ENCODE peak calls at places on chromosomes 16 and 17, in four cellular contexts. D is tibial artery; A is CD8-positive, alpha-beta T cell; E is fibroblast of lung. U is an unnamed sample.

GRCh38 chr17:20008242-20009051 is 712 bp upstream of the SPECC1 start:
- DNase-seq in D (no peak), A (no peak), E (no peak), U (no peak)

GRCh38 chr16:4093495-4094137 is 22.6 kb downstream of the ADCY9 start:
- DNase-seq in D (peak), A (no peak), E (no peak), U (no peak)

GRCh38 chr17:29195465-29196081 is 15.4 kb upstream of the MYO18A start:
- DNase-seq in D (no peak), A (no peak), E (no peak), U (no peak)

GRCh38 chr17:70882504-70882903 is 713.2 kb downstream of the KCNJ2 start:
- DNase-seq in D (no peak), A (no peak), E (no peak), U (no peak)

GRCh38 chr16:66741131-66741900 is 10.1 kb downstream of the DYNC1LI2 start:
- DNase-seq in D (peak), A (no peak), E (peak), U (no peak)

GRCh38 chr16:80924372-80924978 is 82.2 kb downstream of the CMC2 start:
- DNase-seq in D (peak), A (no peak), E (peak), U (peak)

GRCh38 chr17:7590743-7591142 is 849 bp upstream of the SOX15 start:
- DNase-seq in D (no peak), A (no peak), E (peak), U (no peak)

GRCh38 chr16:17729820-17730219 is 259.1 kb upstream of the XYLT1 start:
- DNase-seq in D (no peak), A (no peak), E (no peak), U (no peak)

GRCh38 chr17:63966646-63967265 is 6.0 kb downstream of the SCN4A start:
- DNase-seq in D (no peak), A (no peak), E (no peak), U (no peak)

GRCh38 chr17:48100160-48100559 is 1.1 kb downstream of the CBX1 start:
- DNase-seq in D (no peak), A (no peak), E (no peak), U (no peak)

GRCh38 chr16:24771132-24771778 is 41.8 kb downstream of the TNRC6A start:
- DNase-seq in D (no peak), A (no peak), E (peak), U (peak)

GRCh38 chr16:57374067-57374534 is 1.8 kb downstream of the CX3CL1 start:
- DNase-seq in D (peak), A (no peak), E (no peak), U (no peak)

GRCh38 chr17:82234211-82235055 is 5.6 kb downstream of the SLC16A3 start:
- DNase-seq in D (no peak), A (no peak), E (no peak), U (no peak)

GRCh38 chr16:56729351-56729735 is 586 bp upstream of the NUP93 start:
- DNase-seq in D (no peak), A (no peak), E (no peak), U (no peak)

GRCh38 chr17:33234233-33234632 is 58.9 kb downstream of the ASIC2 start:
- DNase-seq in D (no peak), A (no peak), E (no peak), U (no peak)

GRCh38 chr17:78343099-78343432 is 16.8 kb downstream of the SOCS3 start:
- DNase-seq in D (peak), A (no peak), E (peak), U (no peak)

GRCh38 chr17:19771971-19772630 is 24.0 kb upstream of the ALDH3A1 start:
- DNase-seq in D (no peak), A (peak), E (no peak), U (no peak)

GRCh38 chr17:16888413-16889087 is 83.4 kb downstream of the TNFRSF13B start:
- DNase-seq in D (no peak), A (no peak), E (no peak), U (no peak)

GRCh38 chr17:7336240-7337175 is at the start of gene ACAP1:
- DNase-seq in D (no peak), A (peak), E (no peak), U (peak)

GRCh38 chr17:4442582-4442981 is 8.8 kb downstream of the SPNS3 start:
- DNase-seq in D (no peak), A (no peak), E (no peak), U (no peak)

GRCh38 chr17:36705651-36706436 is 104.5 kb downstream of the MRM1 start:
- DNase-seq in D (no peak), A (peak), E (peak), U (no peak)

GRCh38 chr16:85463672-85464071 is 149.4 kb upstream of the GSE1 start:
- DNase-seq in D (no peak), A (no peak), E (no peak), U (no peak)

GRCh38 chr16:82664181-82664580 is 37.4 kb downstream of the CDH13 start:
- DNase-seq in D (no peak), A (no peak), E (no peak), U (no peak)

GRCh38 chr17:17840751-17841591 is 4.2 kb upstream of the SREBF1 start:
- DNase-seq in D (peak), A (no peak), E (peak), U (no peak)

GRCh38 chr16:19375561-19376158 is 42.0 kb upstream of the TMC5 start:
- DNase-seq in D (no peak), A (no peak), E (peak), U (no peak)

GRCh38 chr16:1455190-1456171 is 11.1 kb upstream of the CCDC154 start:
- DNase-seq in D (no peak), A (no peak), E (no peak), U (no peak)

GRCh38 chr16:83355570-83356218 is 452.1 kb upstream of the HSBP1 start:
- DNase-seq in D (no peak), A (no peak), E (no peak), U (no peak)

GRCh38 chr17:17073627-17074521 is 31.6 kb downstream of the MPRIP start:
- DNase-seq in D (no peak), A (no peak), E (no peak), U (no peak)

GRCh38 chr16:68447721-68448359 is 468 bp downstream of the SMPD3 start:
- DNase-seq in D (no peak), A (no peak), E (no peak), U (no peak)

GRCh38 chr16:11312718-11313492 is 31.8 kb upstream of the PRM1 start:
- DNase-seq in D (no peak), A (no peak), E (no peak), U (no peak)

GRCh38 chr16:75097941-75098897 is 18.4 kb downstream of the LDHD start:
- DNase-seq in D (no peak), A (peak), E (no peak), U (no peak)

GRCh38 chr17:38898291-38898679 is 27.1 kb upstream of the LASP1NB start:
- DNase-seq in D (no peak), A (no peak), E (no peak), U (no peak)
- H3K4me3 ChIP-seq in D (no peak), A (peak), E (no peak), U (peak)

DNA sequence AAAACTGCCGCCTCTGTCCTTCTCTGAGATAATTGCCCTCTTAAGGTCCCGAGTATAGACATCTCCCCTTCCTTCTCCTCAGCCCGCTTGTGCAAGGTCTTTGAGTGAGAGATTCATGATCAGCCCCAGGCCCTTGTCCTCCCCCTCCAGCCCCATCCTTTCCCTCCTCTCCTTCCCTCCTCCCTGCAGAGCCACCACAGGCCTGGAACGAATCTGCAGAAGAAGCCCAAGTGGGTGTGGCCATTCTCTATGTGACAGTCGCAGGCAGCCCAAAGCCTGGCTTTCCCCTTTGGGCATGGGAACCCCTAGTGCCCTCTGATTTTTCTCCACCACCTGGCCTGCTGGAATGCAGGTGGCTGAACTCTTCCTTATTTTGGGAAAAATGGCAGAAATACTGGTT is 7.2 kb upstream of the NDRG4 start:
- DNase-seq in D (no peak), A (no peak), E (no peak), U (no peak)
- TF ChIP-seq CTCF in D (no peak), A (no peak), E (no peak), U (no peak)

GRCh38 chr17:44541884-44542581 is 15.3 kb upstream of the FZD2 start:
- DNase-seq in D (no peak), A (no peak), E (no peak), U (no peak)
- H3K4me3 ChIP-seq in D (no peak), A (no peak), E (no peak), U (no peak)

DNA sequence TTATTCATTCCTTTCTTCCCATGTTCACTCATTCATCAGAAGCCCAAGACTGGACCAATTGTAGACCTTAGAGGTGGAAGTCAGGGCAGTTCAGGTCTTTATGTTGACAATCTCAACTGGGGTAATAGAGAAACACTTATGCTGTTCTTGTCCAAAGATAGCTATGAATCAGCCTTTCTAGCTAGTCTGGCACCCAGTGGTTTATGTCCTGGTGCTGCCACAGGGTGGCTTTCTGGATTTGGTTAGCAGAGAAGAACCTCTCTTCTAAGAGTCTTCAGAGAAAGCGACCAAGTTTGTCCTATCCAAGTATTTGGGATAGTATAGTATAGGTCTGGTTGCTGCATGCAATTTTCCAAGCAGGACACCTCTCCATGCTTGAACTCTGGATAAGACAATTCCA is 83.3 kb downstream of the NOG start:
- DNase-seq in D (no peak), A (no peak), E (no peak), U (no peak)
- TF ChIP-seq CTCF in D (no peak), A (no peak), E (no peak), U (peak)

GRCh38 chr17:50304781-50305404 is 30.6 kb downstream of the TMEM92 start:
- DNase-seq in D (no peak), A (no peak), E (peak), U (no peak)
- H3K4me3 ChIP-seq in D (no peak), A (no peak), E (no peak), U (no peak)

U was measured in GM12864.